ENCODE peak calls at places on chromosomes 12 and 14, in seven cellular contexts. S is dorsolateral prefrontal cortex; O is activated naive CD4-positive, alpha-beta T cell treated with Interleukin-2 at 50 U/mL for 16 hours; E is nephron progenitor cell; V is heart left ventricle; H is activated CD4-positive, alpha-beta memory T cell treated with anti-CD3 and anti-CD28 coated beads for 36 hours; F is stromal cell of bone marrow. M is an unnamed sample.

GRCh38 chr14:99945732-99946651 is 119.2 kb upstream of the EVL start:
- DNase-seq in S (no peak), O (peak; percentile 3), E (no peak), V (no peak), H (peak; percentile 28), F (no peak), M (no peak)

GRCh38 chr14:21087294-21088091 is 11.0 kb downstream of the ZNF219 start:
- DNase-seq in S (no peak), O (peak; percentile 57), E (no peak), V (peak; percentile 64), H (peak; percentile 68), F (peak; percentile 87), M (peak; percentile 67)

GRCh38 chr12:107207931-107208515 is 114.7 kb upstream of the CRY1 start:
- DNase-seq in S (no peak), O (no peak), E (no peak), V (no peak), H (no peak), F (no peak), M (no peak)

GRCh38 chr12:72136792-72137191 is 135.4 kb upstream of the TRHDE start:
- DNase-seq in S (no peak), O (no peak), E (no peak), V (no peak), H (no peak), F (no peak), M (no peak)

GRCh38 chr14:78697341-78697740 is 527.2 kb downstream of the NRXN3 start:
- DNase-seq in S (no peak), O (no peak), E (no peak), V (no peak), H (no peak), F (peak; percentile 19), M (peak; percentile 2)

GRCh38 chr12:5135126-5135525 is 91.4 kb downstream of the KCNA5 start:
- DNase-seq in S (no peak), O (no peak), E (no peak), V (no peak), H (no peak), F (no peak), M (no peak)

GRCh38 chr12:123132951-123133619 is 17.8 kb downstream of the PITPNM2 start:
- DNase-seq in S (no peak), O (no peak), E (no peak), V (no peak), H (no peak), F (no peak), M (no peak)

GRCh38 chr14:104140213-104140462 is 1.8 kb downstream of the KIF26A start:
- DNase-seq in S (no peak), O (no peak), E (no peak), V (peak; percentile 56), H (no peak), F (no peak), M (no peak)

GRCh38 chr12:124152733-124153132 is 142.2 kb upstream of the RFLNA start:
- DNase-seq in S (no peak), O (no peak), E (no peak), V (no peak), H (no peak), F (no peak), M (no peak)

GRCh38 chr12:2212971-2213869 is 160.4 kb downstream of the CACNA1C start:
- DNase-seq in S (no peak), O (no peak), E (peak; percentile 72), V (no peak), H (no peak), F (no peak), M (no peak)

GRCh38 chr12:43893670-43894069 is 57.8 kb downstream of the TMEM117 start:
- DNase-seq in S (no peak), O (no peak), E (no peak), V (no peak), H (no peak), F (peak; percentile 61), M (no peak)

GRCh38 chr14:88614218-88614907 is 51.5 kb downstream of the ZC3H14 start:
- DNase-seq in S (no peak), O (no peak), E (no peak), V (no peak), H (no peak), F (peak; percentile 45), M (no peak)

GRCh38 chr14:61420326-61420725 is 98.9 kb downstream of the PRKCH start:
- DNase-seq in S (no peak), O (peak; percentile 33), E (no peak), V (no peak), H (peak; percentile 44), F (peak; percentile 21), M (no peak)

GRCh38 chr14:82075566-82075965 is 541.9 kb upstream of the SEL1L start:
- DNase-seq in S (no peak), O (no peak), E (peak; percentile 91), V (no peak), H (peak; percentile 16), F (no peak), M (no peak)

GRCh38 chr14:23443411-23443812 is 8.0 kb upstream of the MYH7 start:
- DNase-seq in S (no peak), O (no peak), E (no peak), V (no peak), H (no peak), F (no peak), M (no peak)

GRCh38 chr14:67167420-67168109 is 21.7 kb upstream of the GARIN2 start:
- DNase-seq in S (no peak), O (no peak), E (no peak), V (no peak), H (no peak), F (no peak), M (no peak)

GRCh38 chr12:105820407-105821140 is 318.2 kb downstream of the NUAK1 start:
- DNase-seq in S (no peak), O (no peak), E (no peak), V (no peak), H (no peak), F (peak; percentile 72), M (no peak)

GRCh38 chr12:8154526-8154925 is 2.3 kb upstream of the ZNF705A start:
- DNase-seq in S (no peak), O (no peak), E (no peak), V (no peak), H (no peak), F (no peak), M (no peak)

GRCh38 chr12:130826151-130826801 is 12.8 kb downstream of the STX2 start:
- DNase-seq in S (peak; percentile 47), O (peak; percentile 77), E (peak; percentile 55), V (peak; percentile 72), H (peak; percentile 82), F (no peak), M (peak; percentile 41)

GRCh38 chr14:80264698-80265097 is 53.4 kb upstream of the DIO2 start:
- DNase-seq in S (no peak), O (no peak), E (no peak), V (no peak), H (no peak), F (no peak), M (no peak)

GRCh38 chr12:105742567-105742874 is 396.2 kb downstream of the NUAK1 start:
- DNase-seq in S (no peak), O (no peak), E (no peak), V (no peak), H (no peak), F (no peak), M (no peak)

GRCh38 chr12:107109726-107110518 is 16.6 kb upstream of the CRY1 start:
- DNase-seq in S (no peak), O (no peak), E (no peak), V (no peak), H (no peak), F (no peak), M (no peak)

GRCh38 chr12:4526923-4527546 is 11.7 kb upstream of the RAD51AP1 start:
- DNase-seq in S (no peak), O (no peak), E (no peak), V (no peak), H (no peak), F (no peak), M (no peak)

GRCh38 chr12:101891462-101891971 is 14.1 kb downstream of the DRAM1 start:
- DNase-seq in S (no peak), O (no peak), E (no peak), V (no peak), H (no peak), F (peak; percentile 62), M (no peak)

GRCh38 chr14:60184597-60185555 is 19.7 kb upstream of the DHRS7 start:
- DNase-seq in S (no peak), O (no peak), E (no peak), V (no peak), H (no peak), F (no peak), M (no peak)

GRCh38 chr14:83905157-83905556 is 1624.8 kb upstream of the FLRT2 start:
- DNase-seq in S (no peak), O (no peak), E (no peak), V (no peak), H (no peak), F (no peak), M (no peak)

GRCh38 chr12:74816398-74817175 is 279.0 kb downstream of the ATXN7L3B start:
- DNase-seq in S (no peak), O (no peak), E (no peak), V (no peak), H (no peak), F (no peak), M (no peak)

GRCh38 chr12:55188974-55189556 is 31.8 kb upstream of the OR10A7 start:
- DNase-seq in S (no peak), O (peak; percentile 3), E (peak; percentile 57), V (no peak), H (no peak), F (peak; percentile 38), M (no peak)

GRCh38 chr14:103155013-103155412 is 31.8 kb downstream of the TNFAIP2 start:
- DNase-seq in S (peak; percentile 35), O (no peak), E (peak; percentile 57), V (peak; percentile 84), H (no peak), F (peak; percentile 82), M (no peak)